ENCODE peak calls at places on chromosomes 7 and 10, in four cellular contexts. G, C, X and R are unnamed samples.

GRCh38 chr7:40297741-40298311 is 163.0 kb downstream of the SUGCT start:
- DNase-seq in G (no peak), C (no peak), X (no peak), R (no peak)

GRCh38 chr7:135193615-135194081 is 17.7 kb downstream of the WDR91 start:
- DNase-seq in G (peak; percentile 40), C (no peak), X (no peak), R (no peak)

GRCh38 chr10:101933976-101934375 is 90.4 kb upstream of the KCNIP2 start:
- DNase-seq in G (no peak), C (no peak), X (no peak), R (no peak)

GRCh38 chr7:122802211-122802833 is 83.9 kb downstream of the CADPS2 start:
- DNase-seq in G (no peak), C (no peak), X (no peak), R (no peak)

GRCh38 chr7:69659964-69660363 is 61.7 kb downstream of the AUTS2 start:
- DNase-seq in G (no peak), C (no peak), X (no peak), R (no peak)

GRCh38 chr10:28453926-28454325 is 79.0 kb upstream of the WAC start:
- DNase-seq in G (no peak), C (no peak), X (no peak), R (no peak)

GRCh38 chr10:43199684-43200537 is 61.7 kb downstream of the CSGALNACT2 start:
- DNase-seq in G (no peak), C (no peak), X (no peak), R (no peak)

GRCh38 chr7:149569025-149569725 is 71.6 kb upstream of the ZNF746 start:
- DNase-seq in G (no peak), C (no peak), X (no peak), R (no peak)

GRCh38 chr7:93426297-93426696 is 148.2 kb downstream of the CALCR start:
- DNase-seq in G (no peak), C (no peak), X (no peak), R (no peak)

GRCh38 chr10:62728479-62728878 is 76.0 kb upstream of the ADO start:
- DNase-seq in G (no peak), C (no peak), X (no peak), R (no peak)

GRCh38 chr10:87960230-87960629 is 96.8 kb downstream of the PTEN start:
- DNase-seq in G (no peak), C (no peak), X (no peak), R (no peak)

GRCh38 chr7:135661311-135662122 is 797 bp upstream of the STMP1 start:
- DNase-seq in G (peak; percentile 25), C (no peak), X (no peak), R (no peak)

DNA sequence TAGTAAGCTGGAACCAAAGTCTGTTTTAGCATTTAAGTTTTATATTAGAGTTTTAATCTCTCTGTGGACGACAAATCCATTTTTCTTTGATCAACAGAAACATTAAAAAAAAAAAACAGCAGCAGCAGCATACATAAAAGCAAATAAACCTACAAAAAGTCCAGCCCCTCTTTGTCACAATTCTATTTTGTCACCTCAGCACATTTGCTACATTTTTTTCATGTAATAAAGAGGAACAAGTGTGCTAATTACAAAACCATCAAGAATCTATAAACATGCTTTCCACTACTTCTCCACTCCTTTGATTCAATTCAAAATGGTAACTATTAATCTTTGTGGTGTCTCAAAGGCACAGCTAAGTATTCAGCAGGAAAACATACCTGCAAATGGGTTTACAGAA is 259.8 kb upstream of the GNAI1 start:
- DNase-seq in G (no peak), C (no peak), X (no peak), R (no peak)
- TF ChIP-seq ZNF274 in G (no peak), C (no peak), X (no peak), R (no peak)

GRCh38 chr7:80053098-80053497 is 81.5 kb upstream of the GNAI1 start:
- DNase-seq in G (peak; percentile 3), C (no peak), X (no peak), R (no peak)

GRCh38 chr7:80057503-80057902 is 77.1 kb upstream of the GNAI1 start:
- DNase-seq in G (peak; percentile 3), C (no peak), X (no peak), R (no peak)

GRCh38 chr7:80060218-80060806 is 74.3 kb upstream of the GNAI1 start:
- DNase-seq in G (peak; percentile 41), C (no peak), X (no peak), R (peak; percentile 38)

DNA sequence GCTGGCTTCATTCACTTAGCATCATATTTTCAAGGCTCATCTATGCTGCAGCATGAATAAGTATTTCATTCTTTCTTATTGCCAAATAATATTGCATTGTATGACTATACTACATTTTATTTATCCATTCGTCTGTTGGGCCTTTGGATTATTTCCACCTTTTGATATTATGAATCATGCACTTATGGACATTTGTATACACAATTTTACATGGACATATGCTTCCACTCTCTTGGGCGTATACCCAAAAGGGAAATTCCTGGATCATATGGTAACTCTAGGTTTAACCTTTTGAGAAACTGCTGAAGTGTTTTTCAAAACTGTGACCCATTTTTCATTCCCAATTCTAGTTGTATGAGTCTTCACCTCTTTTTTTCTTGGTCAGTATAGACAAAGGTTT is 80.3 kb upstream of the GNAI1 start:
- DNase-seq in G (no peak), C (no peak), X (no peak), R (no peak)
- TF ChIP-seq SUZ12 in G (no peak), C (no peak), X (no peak), R (no peak)

GRCh38 chr7:130921391-130922180 is 187.6 kb upstream of the KLF14 start:
- DNase-seq in G (no peak), C (no peak), X (no peak), R (no peak)

GRCh38 chr7:130920122-130920521 is 186.1 kb upstream of the KLF14 start:
- DNase-seq in G (no peak), C (no peak), X (no peak), R (no peak)

GRCh38 chr7:130917669-130918128 is 183.7 kb upstream of the KLF14 start:
- DNase-seq in G (no peak), C (no peak), X (no peak), R (no peak)

GRCh38 chr7:130919316-130920103 is 185.5 kb upstream of the KLF14 start:
- DNase-seq in G (peak; percentile 54), C (no peak), X (no peak), R (no peak)

GRCh38 chr7:130918129-130919052 is 184.4 kb upstream of the KLF14 start:
- DNase-seq in G (no peak), C (no peak), X (no peak), R (no peak)
- TF ChIP-seq ZNF274 in G (no peak), C (no peak), X (no peak), R (no peak)

GRCh38 chr7:83594076-83594475 is 54.9 kb downstream of the SEMA3E start:
- DNase-seq in G (no peak), C (no peak), X (no peak), R (no peak)
- TF ChIP-seq SUZ12 in G (no peak), C (no peak), X (no peak), R (no peak)

GRCh38 chr10:6173203-6173602 is 29.5 kb upstream of the PFKFB3 start:
- DNase-seq in G (peak; percentile 45), C (no peak), X (no peak), R (no peak)
- TF ChIP-seq ZNF274 in G (no peak), C (no peak), X (no peak), R (no peak)